ENCODE peak calls at places on chromosome X, in six cellular contexts. T, G, R, M, Z and X are unnamed samples.

GRCh38 chrX:86023806-86024205 is 23.6 kb downstream of the CHM start:
- DNase-seq in T (no peak), G (no peak), R (no peak), M (no peak), Z (no peak), X (no peak)

GRCh38 chrX:117713411-117713810 is 403.2 kb downstream of the KLHL13 start:
- DNase-seq in T (no peak), G (peak), R (no peak), M (no peak), Z (no peak), X (no peak)

GRCh38 chrX:87873347-87873941 is 355.8 kb downstream of the KLHL4 start:
- DNase-seq in T (no peak), G (no peak), R (no peak), M (no peak), Z (peak), X (no peak)

GRCh38 chrX:3811331-3812311 is 98.2 kb upstream of the PRKX start:
- DNase-seq in T (no peak), G (no peak), R (no peak), M (no peak), Z (peak), X (peak)

GRCh38 chrX:149758068-149758714 is 15.7 kb upstream of the HSFX1 start:
- DNase-seq in T (no peak), G (no peak), R (no peak), M (peak), Z (no peak), X (no peak)

GRCh38 chrX:750263-750662 is 119.7 kb downstream of the SHOX start:
- DNase-seq in T (no peak), G (no peak), R (no peak), M (no peak), Z (peak), X (no peak)

GRCh38 chrX:129808829-129809745 is 29.3 kb downstream of the SASH3 start:
- DNase-seq in T (no peak), G (no peak), R (no peak), M (no peak), Z (no peak), X (peak)

GRCh38 chrX:16946971-16947562 is 609 bp downstream of the REPS2 start:
- DNase-seq in T (peak), G (peak), R (no peak), M (peak), Z (no peak), X (no peak)

GRCh38 chrX:24014388-24015018 is 12.5 kb downstream of the KLHL15 start:
- DNase-seq in T (no peak), G (no peak), R (no peak), M (no peak), Z (no peak), X (no peak)

GRCh38 chrX:107978707-107979307 is 3.4 kb downstream of the TEX13B start:
- DNase-seq in T (no peak), G (no peak), R (no peak), M (no peak), Z (peak), X (peak)

GRCh38 chrX:109847257-109848187 is 114.5 kb upstream of the ACSL4 start:
- DNase-seq in T (no peak), G (no peak), R (no peak), M (no peak), Z (peak), X (no peak)